ENCODE peak calls at places on chromosome 15, in five cellular contexts. B is spleen, N is fibroblast of the aortic adventitia, X is heart left ventricle, K is stomach. T is an unnamed sample.

GRCh38 chr15:45378913-45379262 is 544 bp upstream of the GATM start:
- DNase-seq in N (peak; percentile 2), B (no peak), K (no peak), X (peak; percentile 37), T (no peak)

GRCh38 chr15:25954398-25954797 is 91.3 kb upstream of the ATP10A start:
- DNase-seq in N (no peak), K (no peak), X (no peak), B (no peak), T (no peak)

GRCh38 chr15:50971542-50971941 is 63.1 kb downstream of the AP4E1 start:
- DNase-seq in X (no peak), K (no peak), B (no peak), N (no peak), T (no peak)

GRCh38 chr15:20295238-20295811 is 246.3 kb downstream of the GOLGA6L6 start:
- DNase-seq in B (peak; percentile 83), X (peak; percentile 31), N (no peak), K (no peak), T (no peak)

GRCh38 chr15:36994809-36995208 is 105.5 kb downstream of the MEIS2 start:
- DNase-seq in K (no peak), B (no peak), N (no peak), X (no peak), T (no peak)

GRCh38 chr15:70127288-70127746 is 29.6 kb upstream of the TLE3 start:
- DNase-seq in K (peak; percentile 47), B (no peak), N (no peak), X (peak; percentile 73), T (no peak)

GRCh38 chr15:58771621-58772235 is 626 bp downstream of the MINDY2 start:
- DNase-seq in B (peak; percentile 92), N (peak; percentile 11), X (peak; percentile 59), K (peak; percentile 56), T (no peak)

GRCh38 chr15:45083223-45083622 is 30.7 kb downstream of the DUOX2 start:
- DNase-seq in X (no peak), B (no peak), N (no peak), K (no peak), T (no peak)

GRCh38 chr15:58684036-58684700 is 65.3 kb downstream of the ADAM10 start:
- DNase-seq in K (no peak), N (no peak), B (no peak), X (no peak), T (no peak)

GRCh38 chr15:25136119-25136518 is 181.3 kb downstream of the SNRPN start:
- DNase-seq in N (peak; percentile 9), K (no peak), X (no peak), B (no peak), T (peak; percentile 42)

GRCh38 chr15:89489376-89489775 is 7.0 kb downstream of the RHCG start:
- DNase-seq in X (no peak), B (no peak), N (no peak), K (no peak), T (no peak)

GRCh38 chr15:70198441-70199123 is 100.9 kb upstream of the TLE3 start:
- DNase-seq in B (peak; percentile 40), N (no peak), K (no peak), X (no peak), T (no peak)

GRCh38 chr15:98658831-98659699 is 10.7 kb downstream of the IGF1R start:
- DNase-seq in B (no peak), X (no peak), K (no peak), N (peak; percentile 79), T (peak; percentile 64)

GRCh38 chr15:28990390-28990789 is 104.6 kb downstream of the APBA2 start:
- DNase-seq in N (no peak), K (no peak), B (no peak), X (no peak), T (no peak)

GRCh38 chr15:26711445-26711844 is 61.4 kb downstream of the GABRB3 start:
- DNase-seq in N (no peak), X (no peak), B (no peak), K (no peak), T (no peak)

GRCh38 chr15:74312445-74313007 is 54.9 kb downstream of the CYP11A1 start:
- DNase-seq in N (no peak), K (no peak), X (no peak), B (no peak), T (no peak)

GRCh38 chr15:99504071-99504822 is 61.5 kb upstream of the MEF2A start:
- DNase-seq in X (no peak), K (no peak), B (no peak), N (no peak), T (no peak)

GRCh38 chr15:60582370-60583036 is 103.6 kb upstream of the ICE2 start:
- DNase-seq in K (no peak), B (no peak), X (no peak), N (peak; percentile 28), T (peak; percentile 78)

GRCh38 chr15:77042955-77043920 is 27.7 kb downstream of the TSPAN3 start:
- DNase-seq in B (no peak), K (no peak), N (no peak), X (no peak), T (no peak)

GRCh38 chr15:57667171-57667924 is 39.2 kb upstream of the POLR2M start:
- DNase-seq in B (no peak), K (no peak), N (peak; percentile 79), X (no peak), T (peak; percentile 79)

GRCh38 chr15:34161329-34161953 is 48.5 kb downstream of the KATNBL1 start:
- DNase-seq in X (no peak), N (no peak), B (no peak), K (no peak), T (peak; percentile 6)

DNA sequence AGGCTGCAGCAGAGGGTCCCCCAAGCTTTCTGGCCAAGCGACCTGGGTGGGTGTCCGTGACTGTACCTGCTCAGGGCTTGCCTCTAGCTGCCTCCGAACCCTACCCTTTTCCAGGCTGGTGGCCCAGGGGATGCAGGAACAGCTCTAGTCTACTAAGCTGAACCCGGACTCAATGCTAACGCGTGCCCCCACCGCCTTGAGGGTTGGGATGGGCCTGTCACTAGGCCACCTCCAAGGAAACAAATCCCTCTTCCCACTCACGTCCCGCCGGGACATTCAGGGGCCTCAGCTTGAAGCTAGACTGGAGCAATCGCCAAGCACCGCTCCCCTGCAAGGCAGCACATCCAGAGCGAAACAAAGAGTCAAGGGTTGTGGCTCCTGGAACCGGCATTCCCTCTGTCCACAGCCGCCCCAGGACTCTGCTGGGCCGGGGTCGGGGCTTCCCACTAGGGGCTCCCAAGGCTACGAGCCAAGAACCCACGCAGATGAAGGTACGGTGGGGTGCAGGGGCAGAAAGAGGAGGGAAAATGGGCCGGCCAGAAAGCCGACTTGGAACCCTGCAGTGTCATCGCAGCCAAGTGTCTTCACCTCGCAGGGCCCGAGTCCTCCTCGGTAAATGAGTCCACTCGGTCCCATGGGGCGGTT is 2.9 kb downstream of the FBXL22 start:
- DNase-seq in B (no peak), N (peak; percentile 15), X (no peak), K (no peak), T (peak; percentile 50)
- TF ChIP-seq CTCF in B (no peak), N (no peak), X (no peak), K (no peak), T (no peak)

DNA sequence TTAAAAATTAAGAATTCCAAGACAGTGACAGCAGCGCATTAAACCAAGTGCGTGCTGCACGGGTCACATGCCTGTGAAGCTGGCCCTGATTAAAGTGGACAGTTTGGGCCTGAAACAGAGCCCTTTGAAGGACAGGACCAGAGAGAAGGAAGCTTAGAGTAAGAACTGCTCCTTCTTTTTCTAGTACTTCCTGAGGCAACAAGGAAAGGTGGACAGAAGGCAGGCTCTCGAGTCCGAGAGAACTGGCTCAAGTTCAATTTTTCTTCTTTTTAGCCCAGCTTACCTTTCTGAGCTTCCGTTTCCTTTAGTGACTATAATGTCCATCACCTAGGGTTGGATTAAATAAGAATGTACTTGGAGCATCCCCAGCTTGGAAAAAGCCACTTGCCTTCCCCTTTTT is 26.9 kb downstream of the ANP32A start:
- DNase-seq in X (no peak), K (no peak), B (no peak), N (no peak), T (no peak)
- H3K4me3 ChIP-seq in X (no peak overlapping the region), K (no peak overlapping the region), B (no peak overlapping the region), N (no peak overlapping the region), T (no peak overlapping the region)

GRCh38 chr15:71683401-71684274 is 126.7 kb upstream of the NR2E3 start:
- DNase-seq in B (no peak), K (no peak), N (peak; percentile 45), X (no peak), T (peak; percentile 50)
- TF ChIP-seq CTCF in B (no peak), K (no peak), N (no peak), X (no peak), T (no peak)

GRCh38 chr15:92733090-92733933 is 77.7 kb upstream of the FAM174B start:
- DNase-seq in K (no peak), N (no peak), B (no peak), X (no peak), T (no peak)
- H3K4me3 ChIP-seq in K (peak overlapping the region; percentile 36), N (peak overlapping the region; percentile 45), B (peak overlapping the region; percentile 33), X (peak overlapping the region; percentile 13), T (peak overlapping the region; percentile 58)

GRCh38 chr15:80342148-80342547 is 62.0 kb upstream of the ARNT2 start:
- DNase-seq in N (no peak), X (no peak), K (no peak), B (no peak), T (no peak)

GRCh38 chr15:80343610-80344009 is 60.6 kb upstream of the ARNT2 start:
- DNase-seq in B (no peak), N (peak; percentile 94), X (peak; percentile 82), K (peak; percentile 29), T (peak; percentile 81)

DNA sequence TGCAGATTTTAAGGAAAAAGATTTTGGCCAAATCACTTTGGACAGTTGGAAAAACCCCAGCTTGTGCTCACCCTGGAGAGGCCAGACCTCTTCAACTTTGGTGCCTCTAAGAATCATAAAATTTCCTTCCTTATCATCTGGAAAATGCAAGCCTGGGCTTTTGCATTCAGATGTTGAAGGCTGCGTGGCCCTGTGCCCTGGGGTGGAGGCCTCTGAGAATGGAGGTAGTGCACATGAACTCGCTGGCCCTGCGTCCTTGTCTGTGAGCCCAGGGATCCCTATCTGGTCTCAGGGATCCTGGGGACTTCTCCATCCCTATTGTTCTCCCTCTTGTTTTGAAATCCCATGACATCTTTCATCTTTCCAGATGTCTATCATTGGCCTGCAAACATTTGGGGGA is 64.6 kb upstream of the ARNT2 start:
- DNase-seq in K (no peak), N (no peak), B (no peak), X (no peak), T (no peak)
- TF ChIP-seq CTCF in K (no peak), N (no peak), B (no peak), X (no peak), T (no peak)

DNA sequence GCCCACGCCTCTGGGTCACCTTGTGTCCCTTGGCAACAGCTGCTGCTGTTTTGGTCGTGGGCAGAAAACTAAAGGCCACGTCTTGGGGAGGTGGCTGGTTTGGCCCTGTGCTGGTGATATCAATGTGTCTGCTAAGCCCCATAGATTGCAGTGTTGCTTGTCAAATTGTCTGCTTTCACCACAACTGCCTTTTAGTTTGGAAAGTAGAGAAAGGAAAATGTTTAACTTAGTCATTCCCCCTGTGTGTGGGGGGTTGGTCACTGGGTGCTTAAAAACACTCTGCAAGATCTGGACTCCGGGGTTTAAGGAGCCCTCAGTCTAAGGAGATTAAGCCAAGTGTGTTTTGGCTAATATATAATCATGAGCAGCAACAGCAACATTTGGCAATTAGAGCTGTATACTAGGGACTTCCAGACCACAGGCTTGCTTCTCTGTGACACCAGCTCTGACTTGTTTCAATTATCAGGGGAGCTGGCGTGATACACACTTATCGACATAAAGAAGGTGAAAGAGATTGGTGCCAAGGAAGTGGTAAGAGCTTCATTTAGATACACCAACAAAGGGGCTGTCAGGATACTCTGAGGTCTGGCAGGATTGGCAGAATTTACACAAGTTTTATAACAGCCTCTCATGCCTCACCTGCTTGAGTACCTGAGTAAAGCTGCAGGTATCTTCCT is 3.5 kb downstream of the SMAD3 start:
- DNase-seq in X (no peak), K (no peak), N (peak; percentile 76), B (no peak), T (no peak)
- H3K4me3 ChIP-seq in X (no peak overlapping the region), K (no peak overlapping the region), N (peak overlapping the region; percentile 96), B (no peak overlapping the region), T (peak overlapping the region; percentile 95)